ENCODE peak calls at places on chromosomes 2 and 18, in nine cellular contexts. One of them, this sample, is unnamed.

GRCh38 chr2:200449149-200449548 is 60.7 kb downstream of the KCTD18 start:
- DNase-seq in B cell: no peak
- DNase-seq in stimulated activated CD8-positive, alpha-beta memory T cell treated with anti-CD3 and anti-CD28 coated beads, Interleukin-7, amount 100 ng/mL, for 1 hour: no peak
- DNase-seq in stimulated activated CD4-positive, alpha-beta T cell treated with anti-CD3 and anti-CD28 coated beads, Interleukin-1b, Interleukin-23, amount 100 ng/mL, for 1 hour: no peak
- DNase-seq in midbrain: no peak
- DNase-seq in activated gamma-delta T cell treated with anti-CD3 and anti-CD28 coated beads, Interleukin-2, amount 50 U/mL, for 16 hours: no peak
- DNase-seq in Right ventricle myocardium superior: no peak
- DNase-seq in GM06990: no peak
- DNase-seq in neural progenitor cell: no peak
- DNase-seq in this sample: no peak

GRCh38 chr2:150686391-150686790 is 198.9 kb upstream of the RND3 start:
- DNase-seq in stimulated activated CD8-positive, alpha-beta memory T cell treated with anti-CD3 and anti-CD28 coated beads, Interleukin-7, amount 100 ng/mL, for 1 hour: no peak
- DNase-seq in activated gamma-delta T cell treated with anti-CD3 and anti-CD28 coated beads, Interleukin-2, amount 50 U/mL, for 16 hours: no peak
- DNase-seq in B cell: no peak
- DNase-seq in stimulated activated CD4-positive, alpha-beta T cell treated with anti-CD3 and anti-CD28 coated beads, Interleukin-1b, Interleukin-23, amount 100 ng/mL, for 1 hour: no peak
- DNase-seq in neural progenitor cell: no peak
- DNase-seq in midbrain: no peak
- DNase-seq in GM06990: no peak
- DNase-seq in Right ventricle myocardium superior: no peak
- DNase-seq in this sample: no peak

GRCh38 chr2:142642654-142643053 is 234.8 kb upstream of the KYNU start:
- DNase-seq in B cell: no peak
- DNase-seq in stimulated activated CD4-positive, alpha-beta T cell treated with anti-CD3 and anti-CD28 coated beads, Interleukin-1b, Interleukin-23, amount 100 ng/mL, for 1 hour: no peak
- DNase-seq in stimulated activated CD8-positive, alpha-beta memory T cell treated with anti-CD3 and anti-CD28 coated beads, Interleukin-7, amount 100 ng/mL, for 1 hour: no peak
- DNase-seq in GM06990: no peak
- DNase-seq in Right ventricle myocardium superior: no peak
- DNase-seq in midbrain: no peak
- DNase-seq in neural progenitor cell: no peak
- DNase-seq in activated gamma-delta T cell treated with anti-CD3 and anti-CD28 coated beads, Interleukin-2, amount 50 U/mL, for 16 hours: no peak
- DNase-seq in this sample: no peak

GRCh38 chr2:210225461-210225798 is 183 bp upstream of the ACADL start:
- DNase-seq in GM06990: no peak
- DNase-seq in B cell: no peak
- DNase-seq in activated gamma-delta T cell treated with anti-CD3 and anti-CD28 coated beads, Interleukin-2, amount 50 U/mL, for 16 hours: no peak
- DNase-seq in neural progenitor cell: no peak
- DNase-seq in midbrain: no peak
- DNase-seq in Right ventricle myocardium superior: no peak
- DNase-seq in stimulated activated CD4-positive, alpha-beta T cell treated with anti-CD3 and anti-CD28 coated beads, Interleukin-1b, Interleukin-23, amount 100 ng/mL, for 1 hour: no peak
- DNase-seq in stimulated activated CD8-positive, alpha-beta memory T cell treated with anti-CD3 and anti-CD28 coated beads, Interleukin-7, amount 100 ng/mL, for 1 hour: no peak
- DNase-seq in this sample: peak

GRCh38 chr2:53234548-53234903 is 533.1 kb upstream of the CHAC2 start:
- DNase-seq in stimulated activated CD4-positive, alpha-beta T cell treated with anti-CD3 and anti-CD28 coated beads, Interleukin-1b, Interleukin-23, amount 100 ng/mL, for 1 hour: no peak
- DNase-seq in Right ventricle myocardium superior: no peak
- DNase-seq in stimulated activated CD8-positive, alpha-beta memory T cell treated with anti-CD3 and anti-CD28 coated beads, Interleukin-7, amount 100 ng/mL, for 1 hour: no peak
- DNase-seq in midbrain: no peak
- DNase-seq in neural progenitor cell: peak
- DNase-seq in B cell: no peak
- DNase-seq in GM06990: no peak
- DNase-seq in activated gamma-delta T cell treated with anti-CD3 and anti-CD28 coated beads, Interleukin-2, amount 50 U/mL, for 16 hours: no peak
- DNase-seq in this sample: no peak

GRCh38 chr2:99425022-99425421 is 64.8 kb downstream of the REV1 start:
- DNase-seq in stimulated activated CD4-positive, alpha-beta T cell treated with anti-CD3 and anti-CD28 coated beads, Interleukin-1b, Interleukin-23, amount 100 ng/mL, for 1 hour: no peak
- DNase-seq in neural progenitor cell: no peak
- DNase-seq in activated gamma-delta T cell treated with anti-CD3 and anti-CD28 coated beads, Interleukin-2, amount 50 U/mL, for 16 hours: no peak
- DNase-seq in stimulated activated CD8-positive, alpha-beta memory T cell treated with anti-CD3 and anti-CD28 coated beads, Interleukin-7, amount 100 ng/mL, for 1 hour: no peak
- DNase-seq in GM06990: no peak
- DNase-seq in midbrain: no peak
- DNase-seq in B cell: no peak
- DNase-seq in Right ventricle myocardium superior: no peak
- DNase-seq in this sample: peak

GRCh38 chr18:9447334-9447733 is 28.0 kb upstream of the RALBP1 start:
- DNase-seq in stimulated activated CD8-positive, alpha-beta memory T cell treated with anti-CD3 and anti-CD28 coated beads, Interleukin-7, amount 100 ng/mL, for 1 hour: no peak
- DNase-seq in GM06990: no peak
- DNase-seq in neural progenitor cell: no peak
- DNase-seq in activated gamma-delta T cell treated with anti-CD3 and anti-CD28 coated beads, Interleukin-2, amount 50 U/mL, for 16 hours: no peak
- DNase-seq in stimulated activated CD4-positive, alpha-beta T cell treated with anti-CD3 and anti-CD28 coated beads, Interleukin-1b, Interleukin-23, amount 100 ng/mL, for 1 hour: no peak
- DNase-seq in Right ventricle myocardium superior: no peak
- DNase-seq in B cell: no peak
- DNase-seq in midbrain: no peak
- DNase-seq in this sample: no peak

GRCh38 chr2:31675485-31675901 is 94.8 kb upstream of the SRD5A2 start:
- DNase-seq in B cell: no peak
- DNase-seq in neural progenitor cell: peak
- DNase-seq in stimulated activated CD4-positive, alpha-beta T cell treated with anti-CD3 and anti-CD28 coated beads, Interleukin-1b, Interleukin-23, amount 100 ng/mL, for 1 hour: no peak
- DNase-seq in activated gamma-delta T cell treated with anti-CD3 and anti-CD28 coated beads, Interleukin-2, amount 50 U/mL, for 16 hours: no peak
- DNase-seq in Right ventricle myocardium superior: no peak
- DNase-seq in midbrain: no peak
- DNase-seq in GM06990: no peak
- DNase-seq in stimulated activated CD8-positive, alpha-beta memory T cell treated with anti-CD3 and anti-CD28 coated beads, Interleukin-7, amount 100 ng/mL, for 1 hour: no peak
- DNase-seq in this sample: no peak

GRCh38 chr2:16102976-16103380 is 162.6 kb downstream of the MYCN start:
- DNase-seq in GM06990: no peak
- DNase-seq in stimulated activated CD8-positive, alpha-beta memory T cell treated with anti-CD3 and anti-CD28 coated beads, Interleukin-7, amount 100 ng/mL, for 1 hour: no peak
- DNase-seq in neural progenitor cell: no peak
- DNase-seq in B cell: no peak
- DNase-seq in stimulated activated CD4-positive, alpha-beta T cell treated with anti-CD3 and anti-CD28 coated beads, Interleukin-1b, Interleukin-23, amount 100 ng/mL, for 1 hour: no peak
- DNase-seq in midbrain: no peak
- DNase-seq in activated gamma-delta T cell treated with anti-CD3 and anti-CD28 coated beads, Interleukin-2, amount 50 U/mL, for 16 hours: no peak
- DNase-seq in Right ventricle myocardium superior: no peak
- DNase-seq in this sample: no peak

GRCh38 chr18:1965016-1965415 is 606.3 kb downstream of the METTL4 start:
- DNase-seq in GM06990: no peak
- DNase-seq in stimulated activated CD8-positive, alpha-beta memory T cell treated with anti-CD3 and anti-CD28 coated beads, Interleukin-7, amount 100 ng/mL, for 1 hour: no peak
- DNase-seq in Right ventricle myocardium superior: no peak
- DNase-seq in activated gamma-delta T cell treated with anti-CD3 and anti-CD28 coated beads, Interleukin-2, amount 50 U/mL, for 16 hours: no peak
- DNase-seq in B cell: no peak
- DNase-seq in neural progenitor cell: no peak
- DNase-seq in midbrain: no peak
- DNase-seq in stimulated activated CD4-positive, alpha-beta T cell treated with anti-CD3 and anti-CD28 coated beads, Interleukin-1b, Interleukin-23, amount 100 ng/mL, for 1 hour: no peak
- DNase-seq in this sample: no peak

GRCh38 chr2:124530203-124530602 is 505.1 kb downstream of the CNTNAP5 start:
- DNase-seq in neural progenitor cell: no peak
- DNase-seq in Right ventricle myocardium superior: no peak
- DNase-seq in GM06990: no peak
- DNase-seq in B cell: no peak
- DNase-seq in midbrain: no peak
- DNase-seq in stimulated activated CD8-positive, alpha-beta memory T cell treated with anti-CD3 and anti-CD28 coated beads, Interleukin-7, amount 100 ng/mL, for 1 hour: no peak
- DNase-seq in activated gamma-delta T cell treated with anti-CD3 and anti-CD28 coated beads, Interleukin-2, amount 50 U/mL, for 16 hours: no peak
- DNase-seq in stimulated activated CD4-positive, alpha-beta T cell treated with anti-CD3 and anti-CD28 coated beads, Interleukin-1b, Interleukin-23, amount 100 ng/mL, for 1 hour: no peak
- DNase-seq in this sample: no peak

GRCh38 chr2:164706522-164706921 is 85.2 kb upstream of the GRB14 start:
- DNase-seq in GM06990: no peak
- DNase-seq in midbrain: no peak
- DNase-seq in B cell: no peak
- DNase-seq in neural progenitor cell: no peak
- DNase-seq in stimulated activated CD8-positive, alpha-beta memory T cell treated with anti-CD3 and anti-CD28 coated beads, Interleukin-7, amount 100 ng/mL, for 1 hour: no peak
- DNase-seq in Right ventricle myocardium superior: no peak
- DNase-seq in stimulated activated CD4-positive, alpha-beta T cell treated with anti-CD3 and anti-CD28 coated beads, Interleukin-1b, Interleukin-23, amount 100 ng/mL, for 1 hour: no peak
- DNase-seq in activated gamma-delta T cell treated with anti-CD3 and anti-CD28 coated beads, Interleukin-2, amount 50 U/mL, for 16 hours: no peak
- DNase-seq in this sample: no peak

GRCh38 chr2:231670892-231671616 is 37.3 kb upstream of the PTMA start:
- DNase-seq in GM06990: no peak
- DNase-seq in activated gamma-delta T cell treated with anti-CD3 and anti-CD28 coated beads, Interleukin-2, amount 50 U/mL, for 16 hours: no peak
- DNase-seq in midbrain: no peak
- DNase-seq in stimulated activated CD4-positive, alpha-beta T cell treated with anti-CD3 and anti-CD28 coated beads, Interleukin-1b, Interleukin-23, amount 100 ng/mL, for 1 hour: no peak
- DNase-seq in B cell: no peak
- DNase-seq in Right ventricle myocardium superior: no peak
- DNase-seq in stimulated activated CD8-positive, alpha-beta memory T cell treated with anti-CD3 and anti-CD28 coated beads, Interleukin-7, amount 100 ng/mL, for 1 hour: no peak
- DNase-seq in neural progenitor cell: peak
- DNase-seq in this sample: no peak

GRCh38 chr18:61602836-61603235 is 269.6 kb downstream of the CDH20 start:
- DNase-seq in neural progenitor cell: no peak
- DNase-seq in B cell: no peak
- DNase-seq in midbrain: no peak
- DNase-seq in Right ventricle myocardium superior: no peak
- DNase-seq in activated gamma-delta T cell treated with anti-CD3 and anti-CD28 coated beads, Interleukin-2, amount 50 U/mL, for 16 hours: no peak
- DNase-seq in GM06990: no peak
- DNase-seq in stimulated activated CD8-positive, alpha-beta memory T cell treated with anti-CD3 and anti-CD28 coated beads, Interleukin-7, amount 100 ng/mL, for 1 hour: no peak
- DNase-seq in stimulated activated CD4-positive, alpha-beta T cell treated with anti-CD3 and anti-CD28 coated beads, Interleukin-1b, Interleukin-23, amount 100 ng/mL, for 1 hour: no peak
- DNase-seq in this sample: no peak

GRCh38 chr2:172079838-172080640 is 5.3 kb upstream of the DLX1 start:
- DNase-seq in neural progenitor cell: peak
- DNase-seq in B cell: no peak
- DNase-seq in activated gamma-delta T cell treated with anti-CD3 and anti-CD28 coated beads, Interleukin-2, amount 50 U/mL, for 16 hours: no peak
- DNase-seq in stimulated activated CD8-positive, alpha-beta memory T cell treated with anti-CD3 and anti-CD28 coated beads, Interleukin-7, amount 100 ng/mL, for 1 hour: no peak
- DNase-seq in Right ventricle myocardium superior: no peak
- DNase-seq in stimulated activated CD4-positive, alpha-beta T cell treated with anti-CD3 and anti-CD28 coated beads, Interleukin-1b, Interleukin-23, amount 100 ng/mL, for 1 hour: no peak
- DNase-seq in GM06990: no peak
- DNase-seq in midbrain: no peak
- DNase-seq in this sample: no peak

GRCh38 chr2:241810304-241811208 is 1.6 kb downstream of the NEU4 start:
- DNase-seq in midbrain: peak
- DNase-seq in stimulated activated CD4-positive, alpha-beta T cell treated with anti-CD3 and anti-CD28 coated beads, Interleukin-1b, Interleukin-23, amount 100 ng/mL, for 1 hour: no peak
- DNase-seq in B cell: no peak
- DNase-seq in Right ventricle myocardium superior: peak
- DNase-seq in neural progenitor cell: no peak
- DNase-seq in GM06990: no peak
- DNase-seq in activated gamma-delta T cell treated with anti-CD3 and anti-CD28 coated beads, Interleukin-2, amount 50 U/mL, for 16 hours: no peak
- DNase-seq in stimulated activated CD8-positive, alpha-beta memory T cell treated with anti-CD3 and anti-CD28 coated beads, Interleukin-7, amount 100 ng/mL, for 1 hour: no peak
- DNase-seq in this sample: no peak

GRCh38 chr2:53373126-53373525 is 394.5 kb upstream of the CHAC2 start:
- DNase-seq in stimulated activated CD8-positive, alpha-beta memory T cell treated with anti-CD3 and anti-CD28 coated beads, Interleukin-7, amount 100 ng/mL, for 1 hour: no peak
- DNase-seq in stimulated activated CD4-positive, alpha-beta T cell treated with anti-CD3 and anti-CD28 coated beads, Interleukin-1b, Interleukin-23, amount 100 ng/mL, for 1 hour: no peak
- DNase-seq in neural progenitor cell: no peak
- DNase-seq in B cell: no peak
- DNase-seq in activated gamma-delta T cell treated with anti-CD3 and anti-CD28 coated beads, Interleukin-2, amount 50 U/mL, for 16 hours: no peak
- DNase-seq in Right ventricle myocardium superior: no peak
- DNase-seq in midbrain: no peak
- DNase-seq in GM06990: no peak
- DNase-seq in this sample: no peak

GRCh38 chr2:70472256-70472905 is 81.2 kb downstream of the TGFA start:
- DNase-seq in stimulated activated CD4-positive, alpha-beta T cell treated with anti-CD3 and anti-CD28 coated beads, Interleukin-1b, Interleukin-23, amount 100 ng/mL, for 1 hour: no peak
- DNase-seq in stimulated activated CD8-positive, alpha-beta memory T cell treated with anti-CD3 and anti-CD28 coated beads, Interleukin-7, amount 100 ng/mL, for 1 hour: no peak
- DNase-seq in midbrain: no peak
- DNase-seq in activated gamma-delta T cell treated with anti-CD3 and anti-CD28 coated beads, Interleukin-2, amount 50 U/mL, for 16 hours: no peak
- DNase-seq in B cell: no peak
- DNase-seq in neural progenitor cell: peak
- DNase-seq in GM06990: no peak
- DNase-seq in Right ventricle myocardium superior: no peak
- DNase-seq in this sample: no peak